ENCODE peak calls at places on chromosomes 5 and 9, in eight cellular contexts. One of them, this sample, is unnamed.

GRCh38 chr9:95508242-95508967 is 8.4 kb downstream of the PTCH1 start:
- DNase-seq in CD8-positive, alpha-beta T cell: no peak
- DNase-seq in left ventricle myocardium inferior: no peak
- DNase-seq in endothelial cell of umbilical vein: peak; percentile 23
- DNase-seq in lower lobe of right lung: no peak
- DNase-seq in IMR-90: no peak
- DNase-seq in naive thymus-derived CD4-positive, alpha-beta T cell: no peak
- DNase-seq in aorta: no peak
- DNase-seq in this sample: no peak

GRCh38 chr5:3891118-3891517 is 295.5 kb downstream of the IRX1 start:
- DNase-seq in CD8-positive, alpha-beta T cell: no peak
- DNase-seq in left ventricle myocardium inferior: no peak
- DNase-seq in endothelial cell of umbilical vein: no peak
- DNase-seq in lower lobe of right lung: no peak
- DNase-seq in IMR-90: no peak
- DNase-seq in naive thymus-derived CD4-positive, alpha-beta T cell: no peak
- DNase-seq in aorta: no peak
- DNase-seq in this sample: no peak

GRCh38 chr5:128040927-128041326 is 42.6 kb upstream of the SLC12A2 start:
- DNase-seq in CD8-positive, alpha-beta T cell: no peak
- DNase-seq in left ventricle myocardium inferior: no peak
- DNase-seq in endothelial cell of umbilical vein: no peak
- DNase-seq in lower lobe of right lung: no peak
- DNase-seq in IMR-90: no peak
- DNase-seq in naive thymus-derived CD4-positive, alpha-beta T cell: no peak
- DNase-seq in aorta: no peak
- DNase-seq in this sample: no peak

GRCh38 chr5:169694221-169694620 is 57.1 kb downstream of the DOCK2 start:
- DNase-seq in CD8-positive, alpha-beta T cell: no peak
- DNase-seq in left ventricle myocardium inferior: no peak
- DNase-seq in endothelial cell of umbilical vein: no peak
- DNase-seq in lower lobe of right lung: no peak
- DNase-seq in IMR-90: peak; percentile 25
- DNase-seq in naive thymus-derived CD4-positive, alpha-beta T cell: no peak
- DNase-seq in aorta: no peak
- DNase-seq in this sample: no peak

GRCh38 chr9:26650325-26650724 is 242.3 kb downstream of the CAAP1 start:
- DNase-seq in CD8-positive, alpha-beta T cell: no peak
- DNase-seq in left ventricle myocardium inferior: no peak
- DNase-seq in endothelial cell of umbilical vein: no peak
- DNase-seq in lower lobe of right lung: no peak
- DNase-seq in IMR-90: no peak
- DNase-seq in naive thymus-derived CD4-positive, alpha-beta T cell: no peak
- DNase-seq in aorta: no peak
- DNase-seq in this sample: no peak

GRCh38 chr5:113274836-113275414 is 159.9 kb downstream of the TSSK1B start:
- DNase-seq in CD8-positive, alpha-beta T cell: no peak
- DNase-seq in left ventricle myocardium inferior: no peak
- DNase-seq in endothelial cell of umbilical vein: peak; percentile 62
- DNase-seq in lower lobe of right lung: no peak
- DNase-seq in IMR-90: no peak
- DNase-seq in naive thymus-derived CD4-positive, alpha-beta T cell: no peak
- DNase-seq in aorta: no peak
- DNase-seq in this sample: peak; percentile 61

GRCh38 chr9:4237748-4238511 is 61.9 kb downstream of the GLIS3 start:
- DNase-seq in CD8-positive, alpha-beta T cell: no peak
- DNase-seq in left ventricle myocardium inferior: no peak
- DNase-seq in endothelial cell of umbilical vein: no peak
- DNase-seq in lower lobe of right lung: no peak
- DNase-seq in IMR-90: no peak
- DNase-seq in naive thymus-derived CD4-positive, alpha-beta T cell: no peak
- DNase-seq in aorta: no peak
- DNase-seq in this sample: no peak

GRCh38 chr9:93818795-93819472 is 136.2 kb downstream of the BARX1 start:
- DNase-seq in CD8-positive, alpha-beta T cell: peak; percentile 45
- DNase-seq in left ventricle myocardium inferior: no peak
- DNase-seq in endothelial cell of umbilical vein: no peak
- DNase-seq in lower lobe of right lung: no peak
- DNase-seq in IMR-90: no peak
- DNase-seq in naive thymus-derived CD4-positive, alpha-beta T cell: no peak
- DNase-seq in aorta: peak; percentile 72
- DNase-seq in this sample: no peak

GRCh38 chr9:93968451-93969327 is 13.5 kb upstream of the BARX1 start:
- DNase-seq in CD8-positive, alpha-beta T cell: no peak
- DNase-seq in left ventricle myocardium inferior: no peak
- DNase-seq in endothelial cell of umbilical vein: no peak
- DNase-seq in lower lobe of right lung: no peak
- DNase-seq in IMR-90: peak; percentile 59
- DNase-seq in naive thymus-derived CD4-positive, alpha-beta T cell: no peak
- DNase-seq in aorta: no peak
- DNase-seq in this sample: no peak

GRCh38 chr5:147504535-147504934 is 5.3 kb downstream of the DPYSL3 start:
- DNase-seq in CD8-positive, alpha-beta T cell: no peak
- DNase-seq in left ventricle myocardium inferior: no peak
- DNase-seq in endothelial cell of umbilical vein: peak; percentile 78
- DNase-seq in lower lobe of right lung: no peak
- DNase-seq in IMR-90: no peak
- DNase-seq in naive thymus-derived CD4-positive, alpha-beta T cell: no peak
- DNase-seq in aorta: no peak
- DNase-seq in this sample: no peak

GRCh38 chr9:125761685-125762084 is 14.5 kb downstream of the PBX3 start:
- DNase-seq in CD8-positive, alpha-beta T cell: no peak
- DNase-seq in left ventricle myocardium inferior: no peak
- DNase-seq in endothelial cell of umbilical vein: no peak
- DNase-seq in lower lobe of right lung: no peak
- DNase-seq in IMR-90: no peak
- DNase-seq in naive thymus-derived CD4-positive, alpha-beta T cell: no peak
- DNase-seq in aorta: no peak
- DNase-seq in this sample: no peak

GRCh38 chr9:125760537-125760936 is 13.4 kb downstream of the PBX3 start:
- DNase-seq in CD8-positive, alpha-beta T cell: no peak
- DNase-seq in left ventricle myocardium inferior: no peak
- DNase-seq in endothelial cell of umbilical vein: no peak
- DNase-seq in lower lobe of right lung: no peak
- DNase-seq in IMR-90: no peak
- DNase-seq in naive thymus-derived CD4-positive, alpha-beta T cell: no peak
- DNase-seq in aorta: no peak
- DNase-seq in this sample: no peak

GRCh38 chr9:125757834-125758233 is 10.7 kb downstream of the PBX3 start:
- DNase-seq in CD8-positive, alpha-beta T cell: no peak
- DNase-seq in left ventricle myocardium inferior: no peak
- DNase-seq in endothelial cell of umbilical vein: no peak
- DNase-seq in lower lobe of right lung: no peak
- DNase-seq in IMR-90: no peak
- DNase-seq in naive thymus-derived CD4-positive, alpha-beta T cell: no peak
- DNase-seq in aorta: no peak
- DNase-seq in this sample: no peak

GRCh38 chr9:125758986-125759811 is 12.0 kb downstream of the PBX3 start:
- DNase-seq in CD8-positive, alpha-beta T cell: no peak
- DNase-seq in left ventricle myocardium inferior: peak; percentile 22
- DNase-seq in endothelial cell of umbilical vein: peak; percentile 4
- DNase-seq in lower lobe of right lung: peak; percentile 56
- DNase-seq in IMR-90: no peak
- DNase-seq in naive thymus-derived CD4-positive, alpha-beta T cell: no peak
- DNase-seq in aorta: no peak
- DNase-seq in this sample: no peak

DNA sequence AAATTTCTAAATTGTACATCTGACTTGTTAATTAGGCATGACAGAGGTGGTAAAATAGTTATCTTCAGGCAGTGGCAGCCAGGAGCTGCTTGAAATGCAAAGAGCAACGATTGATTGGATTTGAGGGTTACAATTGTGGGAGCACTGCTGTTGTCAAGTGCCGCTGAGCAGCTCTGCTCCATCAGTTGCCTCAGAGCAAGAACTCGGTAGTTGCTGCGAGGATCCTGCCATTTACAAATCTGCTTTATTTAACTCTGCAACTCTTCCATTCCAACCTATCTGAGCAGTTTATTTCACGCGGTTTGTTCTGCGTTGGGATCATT is 12.6 kb downstream of the PBX3 start:
- DNase-seq in CD8-positive, alpha-beta T cell: no peak
- DNase-seq in left ventricle myocardium inferior: no peak
- DNase-seq in endothelial cell of umbilical vein: peak; percentile 27
- DNase-seq in lower lobe of right lung: no peak
- DNase-seq in IMR-90: no peak
- DNase-seq in naive thymus-derived CD4-positive, alpha-beta T cell: no peak
- DNase-seq in aorta: no peak
- DNase-seq in this sample: no peak
- H3K4me1 ChIP-seq in CD8-positive, alpha-beta T cell: peaks cover 6% of the 10 kb centered on the region
- H3K4me1 ChIP-seq in left ventricle myocardium inferior: peaks cover 95% of the 10 kb centered on the region
- H3K4me1 ChIP-seq in endothelial cell of umbilical vein: peaks cover 13% of the 10 kb centered on the region
- H3K4me1 ChIP-seq in lower lobe of right lung: peaks cover 49% of the 10 kb centered on the region
- H3K4me1 ChIP-seq in IMR-90: peaks cover 10% of the 10 kb centered on the region
- H3K4me1 ChIP-seq in naive thymus-derived CD4-positive, alpha-beta T cell: no peaks in the 10 kb centered on the region
- H3K4me1 ChIP-seq in aorta: no peaks in the 10 kb centered on the region
- H3K4me1 ChIP-seq in this sample: peaks cover 16% of the 10 kb centered on the region

GRCh38 chr5:68015381-68015780 is 200.2 kb upstream of the PIK3R1 start:
- DNase-seq in CD8-positive, alpha-beta T cell: no peak
- DNase-seq in left ventricle myocardium inferior: no peak
- DNase-seq in endothelial cell of umbilical vein: no peak
- DNase-seq in lower lobe of right lung: no peak
- DNase-seq in IMR-90: no peak
- DNase-seq in naive thymus-derived CD4-positive, alpha-beta T cell: no peak
- DNase-seq in aorta: no peak
- DNase-seq in this sample: no peak
- H3K4me1 ChIP-seq in CD8-positive, alpha-beta T cell: no peaks in the 10 kb centered on the region
- H3K4me1 ChIP-seq in left ventricle myocardium inferior: no peaks in the 10 kb centered on the region
- H3K4me1 ChIP-seq in endothelial cell of umbilical vein: peaks cover 3% of the 10 kb centered on the region
- H3K4me1 ChIP-seq in lower lobe of right lung: no peaks in the 10 kb centered on the region
- H3K4me1 ChIP-seq in IMR-90: no peaks in the 10 kb centered on the region
- H3K4me1 ChIP-seq in naive thymus-derived CD4-positive, alpha-beta T cell: no peaks in the 10 kb centered on the region
- H3K4me1 ChIP-seq in aorta: no peaks in the 10 kb centered on the region
- H3K4me1 ChIP-seq in this sample: peaks cover 5% of the 10 kb centered on the region

DNA sequence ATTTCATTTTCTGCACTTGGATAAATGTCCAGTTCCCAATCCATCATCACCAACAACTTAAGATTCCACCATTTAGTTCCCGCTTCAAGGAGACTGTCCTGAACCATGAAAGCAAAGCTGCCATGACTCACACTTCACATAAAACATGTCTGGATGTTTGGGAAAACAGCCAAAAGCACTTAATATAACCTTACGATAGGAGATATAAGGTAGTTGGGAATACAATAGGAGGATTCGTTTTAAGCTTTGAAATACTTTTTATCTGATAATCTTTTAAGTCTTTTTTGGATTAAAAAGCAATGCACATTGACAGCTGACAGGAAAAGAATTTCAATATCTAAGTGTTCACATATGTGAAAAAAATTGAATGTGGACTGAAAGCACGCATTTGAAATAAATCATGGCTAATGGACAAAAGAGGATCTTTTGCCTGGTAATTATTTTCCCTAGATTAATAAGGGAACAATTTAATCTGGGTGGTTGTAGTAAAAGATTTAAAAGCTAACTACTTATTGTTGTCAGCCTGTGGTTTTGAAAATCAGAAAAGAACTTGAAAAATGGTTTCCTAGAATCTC is 17.3 kb upstream of the TGFBI start:
- DNase-seq in CD8-positive, alpha-beta T cell: no peak
- DNase-seq in left ventricle myocardium inferior: no peak
- DNase-seq in endothelial cell of umbilical vein: peak; percentile 89
- DNase-seq in lower lobe of right lung: no peak
- DNase-seq in IMR-90: peak; percentile 85
- DNase-seq in naive thymus-derived CD4-positive, alpha-beta T cell: no peak
- DNase-seq in aorta: no peak
- DNase-seq in this sample: no peak
- H3K4me1 ChIP-seq in CD8-positive, alpha-beta T cell: no peaks in the 10 kb centered on the region
- H3K4me1 ChIP-seq in left ventricle myocardium inferior: peaks cover 28% of the 10 kb centered on the region
- H3K4me1 ChIP-seq in endothelial cell of umbilical vein: peaks cover 19% of the 10 kb centered on the region
- H3K4me1 ChIP-seq in lower lobe of right lung: peaks cover 50% of the 10 kb centered on the region
- H3K4me1 ChIP-seq in IMR-90: peaks cover 24% of the 10 kb centered on the region
- H3K4me1 ChIP-seq in naive thymus-derived CD4-positive, alpha-beta T cell: no peaks in the 10 kb centered on the region
- H3K4me1 ChIP-seq in aorta: peaks cover 11% of the 10 kb centered on the region
- H3K4me1 ChIP-seq in this sample: no peaks in the 10 kb centered on the region

DNA sequence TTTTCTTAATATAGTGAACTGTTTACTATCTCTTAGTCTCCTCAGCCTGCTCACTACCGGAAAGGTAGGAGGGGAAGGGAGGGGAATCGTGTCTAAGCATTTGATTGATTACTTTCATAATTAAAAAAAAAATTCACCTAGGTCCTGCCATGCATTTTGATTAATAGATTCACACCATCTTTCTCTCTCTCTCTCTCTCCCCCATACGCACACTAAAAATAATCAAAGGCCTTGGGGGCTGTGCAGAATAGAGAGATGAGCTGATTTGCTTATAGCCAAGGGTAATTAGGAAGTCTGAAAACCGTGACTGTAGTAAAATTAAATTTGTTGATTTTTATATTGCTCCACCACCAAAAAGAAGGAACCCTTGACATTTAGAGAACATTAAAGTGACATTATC is 49.6 kb downstream of the CD180 start:
- DNase-seq in CD8-positive, alpha-beta T cell: no peak
- DNase-seq in left ventricle myocardium inferior: no peak
- DNase-seq in endothelial cell of umbilical vein: no peak
- DNase-seq in lower lobe of right lung: no peak
- DNase-seq in IMR-90: no peak
- DNase-seq in naive thymus-derived CD4-positive, alpha-beta T cell: no peak
- DNase-seq in aorta: no peak
- DNase-seq in this sample: no peak
- H3K4me1 ChIP-seq in CD8-positive, alpha-beta T cell: no peaks in the 10 kb centered on the region
- H3K4me1 ChIP-seq in left ventricle myocardium inferior: no peaks in the 10 kb centered on the region
- H3K4me1 ChIP-seq in endothelial cell of umbilical vein: no peaks in the 10 kb centered on the region
- H3K4me1 ChIP-seq in lower lobe of right lung: no peaks in the 10 kb centered on the region
- H3K4me1 ChIP-seq in IMR-90: peaks cover 2% of the 10 kb centered on the region
- H3K4me1 ChIP-seq in naive thymus-derived CD4-positive, alpha-beta T cell: no peaks in the 10 kb centered on the region
- H3K4me1 ChIP-seq in aorta: no peaks in the 10 kb centered on the region
- H3K4me1 ChIP-seq in this sample: no peaks in the 10 kb centered on the region

GRCh38 chr5:150587830-150588494 is 52.5 kb upstream of the SYNPO start:
- DNase-seq in CD8-positive, alpha-beta T cell: no peak
- DNase-seq in left ventricle myocardium inferior: no peak
- DNase-seq in endothelial cell of umbilical vein: no peak
- DNase-seq in lower lobe of right lung: no peak
- DNase-seq in IMR-90: no peak
- DNase-seq in naive thymus-derived CD4-positive, alpha-beta T cell: no peak
- DNase-seq in aorta: no peak
- DNase-seq in this sample: no peak
- H3K4me1 ChIP-seq in CD8-positive, alpha-beta T cell: no peaks in the 10 kb centered on the region
- H3K4me1 ChIP-seq in left ventricle myocardium inferior: peaks cover 40% of the 10 kb centered on the region
- H3K4me1 ChIP-seq in endothelial cell of umbilical vein: peaks cover 7% of the 10 kb centered on the region
- H3K4me1 ChIP-seq in lower lobe of right lung: peaks cover 23% of the 10 kb centered on the region
- H3K4me1 ChIP-seq in IMR-90: peaks cover 16% of the 10 kb centered on the region
- H3K4me1 ChIP-seq in naive thymus-derived CD4-positive, alpha-beta T cell: no peaks in the 10 kb centered on the region
- H3K4me1 ChIP-seq in aorta: no peaks in the 10 kb centered on the region
- H3K4me1 ChIP-seq in this sample: peaks cover 22% of the 10 kb centered on the region